ENCODE peak calls at places on chromosomes 3 and 15, in six cellular contexts. O is MM.1S, I is neuronal stem cell, G is SK-N-SH, M is DND-41, Y is neural progenitor cell. L is an unnamed sample. For H3K4me1, the result is how much of the 10 kb centered on the place peaks cover.

GRCh38 chr15:64622410-64623260 is 152.8 kb downstream of the RBPMS2 start:
- DNase-seq in G (no peak), M (peak), Y (no peak), I (no peak), O (no peak), L (no peak)

GRCh38 chr3:64027708-64028107 is 4.4 kb upstream of the PSMD6 start:
- DNase-seq in M (no peak), O (no peak), G (peak), I (no peak), Y (no peak), L (no peak)

GRCh38 chr3:121834079-121834730 is 655 bp downstream of the IQCB1 start:
- DNase-seq in M (no peak), G (no peak), Y (peak), O (peak), I (no peak), L (peak)

GRCh38 chr3:125622381-125622788 is 27.1 kb upstream of the OSBPL11 start:
- DNase-seq in Y (no peak), M (no peak), I (no peak), O (no peak), G (no peak), L (no peak)

GRCh38 chr15:74317820-74318375 is 49.5 kb downstream of the CYP11A1 start:
- DNase-seq in I (no peak), M (peak), G (peak), O (no peak), Y (no peak), L (peak)

GRCh38 chr3:120092444-120092843 is 1.8 kb downstream of the GSK3B start:
- DNase-seq in M (no peak), O (no peak), I (no peak), G (no peak), Y (no peak), L (peak)

GRCh38 chr15:74587924-74588323 is 27.7 kb upstream of the CLK3 start:
- DNase-seq in M (no peak), Y (no peak), I (no peak), O (no peak), G (no peak), L (no peak)

GRCh38 chr3:69838696-69839515 is 99.6 kb downstream of the MITF start:
- DNase-seq in I (no peak), Y (no peak), M (no peak), O (no peak), G (no peak), L (no peak)

GRCh38 chr15:51077565-51078153 is 17.0 kb downstream of the TNFAIP8L3 start:
- DNase-seq in I (peak), G (no peak), M (no peak), O (peak), Y (peak), L (no peak)

GRCh38 chr3:45748068-45748467 is 48.3 kb downstream of the SLC6A20 start:
- DNase-seq in O (no peak), M (no peak), Y (no peak), I (no peak), G (no peak), L (no peak)

GRCh38 chr3:127149621-127150310 is 43.2 kb upstream of the PRR23E start:
- DNase-seq in G (no peak), I (no peak), M (no peak), O (no peak), Y (no peak), L (no peak)

GRCh38 chr15:63870403-63871209 is 36.9 kb upstream of the HERC1 start:
- DNase-seq in M (no peak), O (no peak), G (no peak), I (peak), Y (peak), L (peak)

GRCh38 chr3:3664916-3665315 is 134.3 kb upstream of the LRRN1 start:
- DNase-seq in O (no peak), G (no peak), Y (no peak), M (no peak), I (no peak), L (no peak)

GRCh38 chr3:181726351-181727121 is 14.8 kb downstream of the SOX2 start:
- DNase-seq in O (peak), G (no peak), I (peak), M (no peak), Y (peak), L (no peak)
- H3K4me1 ChIP-seq in O (under half), G (under half), I (under half), M (under half), Y (half or more), L (under half)

DNA sequence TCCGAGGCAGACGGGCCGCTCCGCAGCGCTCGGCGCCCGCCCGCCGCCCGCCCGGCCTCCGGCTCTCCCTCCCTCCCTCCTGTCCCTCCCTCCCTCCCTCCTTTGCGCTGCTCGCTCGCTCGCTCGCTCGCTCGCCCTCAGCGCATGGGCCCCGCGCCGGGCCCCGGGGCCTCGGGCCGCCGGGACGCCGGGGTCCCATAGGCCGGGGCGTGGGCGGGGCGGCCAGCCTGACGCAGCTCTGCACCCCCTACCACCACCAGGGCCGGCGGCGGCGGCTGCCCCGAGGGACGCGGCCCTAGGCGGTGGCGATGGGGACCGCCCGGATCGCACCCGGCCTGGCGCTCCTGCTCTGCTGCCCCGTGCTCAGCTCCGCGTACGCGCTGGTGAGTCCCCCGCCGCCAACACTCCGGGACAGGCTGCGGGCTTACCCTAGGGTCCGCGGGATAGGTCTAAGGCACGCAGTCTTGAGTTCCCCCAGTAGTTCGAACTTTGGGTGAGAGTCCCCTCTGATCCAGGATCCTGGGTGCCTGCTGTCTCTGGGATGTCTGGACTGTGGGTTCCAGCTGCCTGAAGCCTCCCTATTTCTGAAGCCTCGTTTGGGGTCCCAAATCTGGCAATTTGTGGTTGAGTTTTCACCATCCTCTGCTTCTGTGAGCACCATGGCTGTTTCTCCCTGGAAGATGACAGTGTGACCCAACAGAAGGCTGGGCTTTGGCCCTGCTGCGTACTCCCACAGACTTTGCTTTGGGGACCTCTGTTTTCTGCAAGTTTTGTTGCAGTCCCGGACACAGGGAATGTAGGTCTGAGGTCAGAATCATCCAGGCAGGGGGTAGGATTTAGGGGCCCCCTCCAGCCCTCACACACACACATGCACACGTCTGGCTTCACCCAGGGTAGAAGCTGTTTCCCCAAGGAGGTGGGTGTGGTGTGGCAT is 6.0 kb downstream of the PTH1R start:
- DNase-seq in Y (peak), O (peak), M (no peak), G (peak), I (no peak), L (peak)
- H3K4me3 ChIP-seq in Y (peak), O (no peak), M (no peak), G (peak), I (peak), L (peak)

GRCh38 chr3:53196575-53197407 is 35.8 kb downstream of the PRKCD start:
- DNase-seq in M (no peak), I (no peak), G (peak), O (peak), Y (peak), L (no peak)
- H3K9ac ChIP-seq in M (no peak), I (peak), G (no peak), O (peak), Y (no peak), L (peak)

DNA sequence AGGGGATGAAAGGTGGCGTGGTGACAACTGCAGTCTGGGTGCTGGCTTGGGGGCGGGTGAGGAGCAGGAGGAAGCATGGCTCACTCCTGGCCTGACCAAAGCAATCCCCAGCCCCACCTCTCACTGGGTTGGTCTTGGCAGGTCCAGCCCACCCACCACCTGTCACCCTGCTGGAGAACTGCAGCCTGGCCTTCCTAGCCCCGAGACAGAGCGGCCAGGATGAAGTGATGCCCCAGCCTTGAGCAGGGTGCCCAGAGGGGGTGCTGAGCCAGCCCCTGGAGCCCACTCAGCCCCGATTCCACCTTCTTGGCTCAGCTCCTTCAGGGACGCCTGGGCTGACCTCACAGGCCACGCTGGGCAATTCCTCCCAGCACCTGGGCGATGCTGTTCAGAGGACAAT is 89.9 kb downstream of the IQSEC1 start:
- DNase-seq in G (no peak), O (no peak), M (peak), I (no peak), Y (no peak), L (no peak)
- H3K4me1 ChIP-seq in G (under half), O (under half), M (under half), I (under half), Y (under half), L (under half)

GRCh38 chr15:84734794-84735479 is 13.5 kb upstream of the ZNF592 start:
- DNase-seq in G (no peak), M (peak), I (no peak), Y (peak), O (peak), L (no peak)
- H3K4me3 ChIP-seq in G (no peak), M (no peak), I (no peak), Y (peak), O (peak), L (no peak)